ENCODE peak calls at places on chromosome 18, in six cellular contexts. J is breast epithelium, O is left lung, K is thoracic aorta, X is GM23248, V is cardiac muscle cell. R is an unnamed sample.

GRCh38 chr18:33821503-33821902 is 243.5 kb downstream of the ASXL3 start:
- DNase-seq in J (no peak), V (peak; percentile 46), X (peak; percentile 28), O (no peak), K (no peak), R (no peak)

GRCh38 chr18:8623549-8624106 is 14.4 kb downstream of the RAB12 start:
- DNase-seq in O (peak; percentile 70), J (no peak), V (no peak), X (no peak), K (no peak), R (no peak)

GRCh38 chr18:70535041-70535440 is 246.2 kb downstream of the SOCS6 start:
- DNase-seq in O (no peak), K (no peak), X (peak; percentile 27), J (no peak), V (no peak), R (no peak)

GRCh38 chr18:3710712-3711269 is 260.8 kb downstream of the TGIF1 start:
- DNase-seq in O (peak; percentile 80), V (no peak), K (no peak), X (peak; percentile 56), J (peak; percentile 39), R (no peak)

GRCh38 chr18:49878567-49878966 is 65.2 kb upstream of the ACAA2 start:
- DNase-seq in V (peak; percentile 77), K (no peak), J (no peak), O (no peak), X (peak; percentile 5), R (no peak)

GRCh38 chr18:10145523-10145922 is 231.7 kb downstream of the VAPA start:
- DNase-seq in X (no peak), O (no peak), V (no peak), K (no peak), J (no peak), R (no peak)

GRCh38 chr18:55763298-55763697 is 175.3 kb upstream of the TCF4 start:
- DNase-seq in O (no peak), X (peak; percentile 60), K (no peak), V (no peak), J (no peak), R (no peak)

GRCh38 chr18:3426074-3426473 is 23.9 kb upstream of the TGIF1 start:
- DNase-seq in J (no peak), V (no peak), K (no peak), X (no peak), O (no peak), R (no peak)

GRCh38 chr18:56795381-56795780 is 144.2 kb downstream of the WDR7 start:
- DNase-seq in X (peak; percentile 44), J (no peak), K (no peak), O (no peak), V (peak; percentile 33), R (no peak)

GRCh38 chr18:44679912-44680270 is 797 bp upstream of the SETBP1 start:
- DNase-seq in V (peak; percentile 66), J (peak; percentile 42), X (peak; percentile 81), K (no peak), O (peak; percentile 50), R (no peak)

GRCh38 chr18:43049021-43049420 is 66.5 kb downstream of the RIT2 start:
- DNase-seq in X (peak; percentile 40), J (no peak), K (no peak), O (no peak), V (peak; percentile 92), R (no peak)

GRCh38 chr18:79566841-79567370 is 112.7 kb upstream of the CTDP1 start:
- DNase-seq in O (peak; percentile 23), J (peak; percentile 57), V (no peak), K (no peak), X (no peak), R (no peak)

GRCh38 chr18:79567481-79568147 is 112.0 kb upstream of the CTDP1 start:
- DNase-seq in V (peak; percentile 93), J (peak; percentile 66), X (peak; percentile 92), O (peak; percentile 46), K (peak; percentile 28), R (no peak)

GRCh38 chr18:79560861-79561210 is 118.8 kb upstream of the CTDP1 start:
- DNase-seq in K (no peak), X (no peak), V (no peak), J (no peak), O (no peak), R (no peak)

GRCh38 chr18:79563949-79564348 is 115.7 kb upstream of the CTDP1 start:
- DNase-seq in K (no peak), J (no peak), X (no peak), V (no peak), O (no peak), R (no peak)

DNA sequence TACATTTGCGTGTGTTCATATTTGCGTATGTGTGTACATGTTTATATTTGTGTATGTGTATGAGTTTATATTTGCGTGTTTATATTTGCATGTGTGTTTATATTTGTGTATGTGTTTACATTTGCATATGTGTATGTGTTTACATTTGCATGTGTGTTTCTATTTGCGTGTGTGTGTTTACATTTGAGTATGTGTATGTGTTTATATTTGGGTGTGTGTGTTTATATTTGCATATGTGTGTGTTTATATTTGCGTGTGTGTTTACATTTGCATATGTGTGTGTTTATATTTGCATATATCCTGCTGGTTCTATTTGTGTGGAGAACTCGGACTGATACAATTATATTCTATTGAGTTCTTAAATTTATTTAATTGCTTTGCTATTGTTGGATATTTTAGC is 115.2 kb upstream of the CTDP1 start:
- DNase-seq in J (no peak), K (no peak), O (no peak), X (no peak), V (no peak), R (no peak)
- H3K27me3 ChIP-seq in J (no peaks in the 10 kb centered on the region), K (no peaks in the 10 kb centered on the region), O (no peaks in the 10 kb centered on the region), X (no peaks in the 10 kb centered on the region), V (no peaks in the 10 kb centered on the region), R (no peaks in the 10 kb centered on the region)

GRCh38 chr18:22915337-22915736 is 17.8 kb upstream of the RBBP8 start:
- DNase-seq in O (no peak), J (no peak), X (no peak), V (no peak), K (no peak), R (no peak)
- H3K4me3 ChIP-seq in O (no peak overlapping the region), J (peak overlapping the region; percentile 27), X (no peak overlapping the region), V (no peak overlapping the region), K (no peak overlapping the region), R (no peak overlapping the region)

DNA sequence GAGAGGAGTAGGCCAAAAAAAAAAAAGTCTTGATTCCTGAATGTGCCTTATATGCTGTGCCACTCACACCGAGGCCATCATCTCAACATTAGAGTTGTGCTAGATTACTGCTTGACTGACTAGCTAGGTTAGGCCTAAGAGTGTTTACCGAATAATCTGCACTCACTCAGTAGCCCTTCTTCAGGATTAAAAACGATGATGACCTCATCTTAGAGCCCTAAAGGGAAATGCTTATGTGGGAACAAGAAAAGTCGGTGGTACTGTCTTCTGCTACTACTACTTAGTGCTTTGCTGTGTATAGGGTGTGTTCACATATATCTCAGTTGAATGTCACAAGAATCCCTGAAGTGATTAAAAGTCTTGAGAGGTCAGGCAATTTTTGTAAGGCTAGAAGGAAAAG is 54.3 kb downstream of the THOC1 start:
- DNase-seq in O (no peak), V (no peak), X (no peak), K (no peak), J (no peak), R (no peak)
- H3K36me3 ChIP-seq in O (no peaks in the 10 kb centered on the region), V (peaks cover 77% of the 10 kb centered on the region), X (peaks cover 73% of the 10 kb centered on the region), K (peaks cover 51% of the 10 kb centered on the region), J (peaks cover 9% of the 10 kb centered on the region), R (peaks cover 35% of the 10 kb centered on the region)

DNA sequence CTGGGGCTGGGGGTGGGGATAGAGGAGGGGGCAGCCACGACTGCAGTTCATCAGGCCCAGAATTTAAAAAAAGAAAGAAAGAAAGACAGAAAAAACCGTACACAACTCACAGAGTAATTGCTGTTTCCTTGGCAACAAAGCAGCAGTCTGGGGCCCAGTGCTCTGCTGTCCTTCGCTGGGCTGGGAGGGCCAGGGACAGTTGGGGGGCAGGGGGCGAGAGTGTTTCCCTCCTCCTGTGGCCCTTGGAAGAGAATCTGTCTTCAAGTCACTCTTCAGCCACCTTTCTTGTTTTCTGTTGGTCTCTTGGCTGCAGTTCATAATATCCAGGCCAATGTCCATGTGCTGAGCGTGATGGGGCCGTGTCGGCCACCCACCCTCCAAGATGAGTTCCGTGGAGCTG is 53.7 kb downstream of the CELF4 start:
- DNase-seq in K (no peak), J (no peak), X (no peak), O (no peak), V (no peak), R (no peak)
- H3K27me3 ChIP-seq in K (no peaks in the 10 kb centered on the region), J (no peaks in the 10 kb centered on the region), X (no peaks in the 10 kb centered on the region), O (no peaks in the 10 kb centered on the region), V (no peaks in the 10 kb centered on the region), R (no peaks in the 10 kb centered on the region)

GRCh38 chr18:11751305-11752115 is 62.4 kb downstream of the GNAL start:
- DNase-seq in X (peak; percentile 7), O (no peak), J (no peak), V (no peak), K (no peak), R (no peak)
- H3K4me3 ChIP-seq in X (no peak overlapping the region), O (no peak overlapping the region), J (peak overlapping the region; percentile 49), V (peak overlapping the region; percentile 14), K (peak overlapping the region; percentile 53), R (no peak overlapping the region)